ENCODE peak calls at places on chromosomes 5 and 9, in six cellular contexts. One of them, this sample, is unnamed.

GRCh38 chr5:58090704-58091103 is 369.2 kb downstream of the PLK2 start:
- DNase-seq in cardiac muscle cell: no peak
- DNase-seq in natural killer cell: no peak
- DNase-seq in thoracic aorta: no peak
- DNase-seq in fibroblast of pulmonary artery: no peak
- DNase-seq in foreskin fibroblast: no peak
- DNase-seq in this sample: no peak

GRCh38 chr5:140575309-140575708 is 10.7 kb downstream of the SLC35A4 start:
- DNase-seq in foreskin fibroblast: peak
- DNase-seq in fibroblast of pulmonary artery: peak
- DNase-seq in natural killer cell: no peak
- DNase-seq in thoracic aorta: no peak
- DNase-seq in cardiac muscle cell: peak
- DNase-seq in this sample: no peak

GRCh38 chr5:57895766-57896165 is 413.2 kb upstream of the ACTBL2 start:
- DNase-seq in cardiac muscle cell: peak
- DNase-seq in natural killer cell: no peak
- DNase-seq in foreskin fibroblast: peak
- DNase-seq in fibroblast of pulmonary artery: peak
- DNase-seq in thoracic aorta: no peak
- DNase-seq in this sample: no peak

GRCh38 chr9:114652776-114653555 is 4.6 kb downstream of the TEX53 start:
- DNase-seq in thoracic aorta: no peak
- DNase-seq in cardiac muscle cell: no peak
- DNase-seq in natural killer cell: no peak
- DNase-seq in fibroblast of pulmonary artery: no peak
- DNase-seq in foreskin fibroblast: peak
- DNase-seq in this sample: no peak

GRCh38 chr5:132258102-132259060 is 885 bp downstream of the PDLIM4 start:
- DNase-seq in natural killer cell: peak
- DNase-seq in fibroblast of pulmonary artery: peak
- DNase-seq in thoracic aorta: no peak
- DNase-seq in foreskin fibroblast: peak
- DNase-seq in cardiac muscle cell: peak
- DNase-seq in this sample: peak

GRCh38 chr5:57976506-57976905 is 483.4 kb downstream of the PLK2 start:
- DNase-seq in thoracic aorta: no peak
- DNase-seq in foreskin fibroblast: no peak
- DNase-seq in natural killer cell: no peak
- DNase-seq in cardiac muscle cell: no peak
- DNase-seq in fibroblast of pulmonary artery: peak
- DNase-seq in this sample: no peak

GRCh38 chr5:29899583-29899982 is 1293.9 kb upstream of the CDH6 start:
- DNase-seq in fibroblast of pulmonary artery: no peak
- DNase-seq in thoracic aorta: no peak
- DNase-seq in natural killer cell: no peak
- DNase-seq in foreskin fibroblast: no peak
- DNase-seq in cardiac muscle cell: no peak
- DNase-seq in this sample: no peak

GRCh38 chr5:50440651-50441478 is at the start of gene EMB:
- DNase-seq in foreskin fibroblast: peak
- DNase-seq in thoracic aorta: no peak
- DNase-seq in cardiac muscle cell: no peak
- DNase-seq in fibroblast of pulmonary artery: peak
- DNase-seq in natural killer cell: peak
- DNase-seq in this sample: peak

GRCh38 chr5:80186634-80187033 is 69.2 kb downstream of the SERINC5 start:
- DNase-seq in fibroblast of pulmonary artery: peak
- DNase-seq in natural killer cell: no peak
- DNase-seq in foreskin fibroblast: peak
- DNase-seq in thoracic aorta: no peak
- DNase-seq in cardiac muscle cell: peak
- DNase-seq in this sample: no peak

GRCh38 chr9:115770521-115770920 is 383.1 kb upstream of the PAPPA start:
- DNase-seq in fibroblast of pulmonary artery: no peak
- DNase-seq in cardiac muscle cell: no peak
- DNase-seq in foreskin fibroblast: no peak
- DNase-seq in natural killer cell: no peak
- DNase-seq in thoracic aorta: no peak
- DNase-seq in this sample: no peak

GRCh38 chr9:38305616-38306015 is 86.9 kb upstream of the ALDH1B1 start:
- DNase-seq in natural killer cell: no peak
- DNase-seq in fibroblast of pulmonary artery: no peak
- DNase-seq in foreskin fibroblast: no peak
- DNase-seq in cardiac muscle cell: no peak
- DNase-seq in thoracic aorta: no peak
- DNase-seq in this sample: no peak

GRCh38 chr5:135541969-135542502 is 6.3 kb upstream of the NEUROG1 start:
- DNase-seq in foreskin fibroblast: no peak
- DNase-seq in natural killer cell: no peak
- DNase-seq in fibroblast of pulmonary artery: no peak
- DNase-seq in thoracic aorta: no peak
- DNase-seq in cardiac muscle cell: no peak
- DNase-seq in this sample: no peak

GRCh38 chr9:100443781-100444768 is 17.1 kb downstream of the MSANTD3 start:
- DNase-seq in cardiac muscle cell: peak
- DNase-seq in natural killer cell: no peak
- DNase-seq in fibroblast of pulmonary artery: peak
- DNase-seq in foreskin fibroblast: peak
- DNase-seq in thoracic aorta: no peak
- DNase-seq in this sample: no peak

GRCh38 chr9:100448266-100448665 is 21.3 kb downstream of the MSANTD3 start:
- DNase-seq in cardiac muscle cell: no peak
- DNase-seq in foreskin fibroblast: no peak
- DNase-seq in fibroblast of pulmonary artery: no peak
- DNase-seq in natural killer cell: no peak
- DNase-seq in thoracic aorta: no peak
- DNase-seq in this sample: no peak

GRCh38 chr9:100442072-100442471 is 15.1 kb downstream of the MSANTD3 start:
- DNase-seq in foreskin fibroblast: no peak
- DNase-seq in natural killer cell: no peak
- DNase-seq in fibroblast of pulmonary artery: no peak
- DNase-seq in thoracic aorta: no peak
- DNase-seq in cardiac muscle cell: no peak
- DNase-seq in this sample: no peak

GRCh38 chr9:100445903-100446549 is 19.1 kb downstream of the MSANTD3 start:
- DNase-seq in natural killer cell: no peak
- DNase-seq in foreskin fibroblast: no peak
- DNase-seq in cardiac muscle cell: no peak
- DNase-seq in thoracic aorta: no peak
- DNase-seq in fibroblast of pulmonary artery: no peak
- DNase-seq in this sample: no peak

GRCh38 chr9:100445161-100445902 is 18.4 kb downstream of the MSANTD3 start:
- DNase-seq in foreskin fibroblast: no peak
- DNase-seq in thoracic aorta: no peak
- DNase-seq in natural killer cell: no peak
- DNase-seq in fibroblast of pulmonary artery: no peak
- DNase-seq in cardiac muscle cell: no peak
- DNase-seq in this sample: no peak
- TF ChIP-seq CTCF in foreskin fibroblast: no peak
- TF ChIP-seq CTCF in thoracic aorta: no peak
- TF ChIP-seq CTCF in natural killer cell: no peak
- TF ChIP-seq CTCF in fibroblast of pulmonary artery: no peak
- TF ChIP-seq CTCF in cardiac muscle cell: no peak
- TF ChIP-seq CTCF in this sample: no peak

GRCh38 chr9:95736370-95736769 is 139.1 kb upstream of the ERCC6L2 start:
- DNase-seq in cardiac muscle cell: peak
- DNase-seq in foreskin fibroblast: no peak
- DNase-seq in thoracic aorta: no peak
- DNase-seq in natural killer cell: no peak
- DNase-seq in fibroblast of pulmonary artery: no peak
- DNase-seq in this sample: no peak
- TF ChIP-seq CTCF in cardiac muscle cell: peak
- TF ChIP-seq CTCF in foreskin fibroblast: peak
- TF ChIP-seq CTCF in thoracic aorta: no peak
- TF ChIP-seq CTCF in natural killer cell: no peak
- TF ChIP-seq CTCF in fibroblast of pulmonary artery: peak
- TF ChIP-seq CTCF in this sample: no peak

GRCh38 chr5:168612123-168612522 is 33.0 kb upstream of the PANK3 start:
- DNase-seq in thoracic aorta: no peak
- DNase-seq in foreskin fibroblast: no peak
- DNase-seq in fibroblast of pulmonary artery: peak
- DNase-seq in natural killer cell: no peak
- DNase-seq in cardiac muscle cell: no peak
- DNase-seq in this sample: no peak

GRCh38 chr5:168611163-168611562 is 32.0 kb upstream of the PANK3 start:
- DNase-seq in fibroblast of pulmonary artery: peak
- DNase-seq in cardiac muscle cell: no peak
- DNase-seq in foreskin fibroblast: peak
- DNase-seq in thoracic aorta: no peak
- DNase-seq in natural killer cell: no peak
- DNase-seq in this sample: no peak

GRCh38 chr5:168608821-168609220 is 29.7 kb upstream of the PANK3 start:
- DNase-seq in natural killer cell: no peak
- DNase-seq in thoracic aorta: no peak
- DNase-seq in cardiac muscle cell: no peak
- DNase-seq in foreskin fibroblast: no peak
- DNase-seq in fibroblast of pulmonary artery: no peak
- DNase-seq in this sample: no peak

GRCh38 chr5:168607946-168608345 is 28.8 kb upstream of the PANK3 start:
- DNase-seq in thoracic aorta: no peak
- DNase-seq in foreskin fibroblast: no peak
- DNase-seq in natural killer cell: no peak
- DNase-seq in cardiac muscle cell: no peak
- DNase-seq in fibroblast of pulmonary artery: no peak
- DNase-seq in this sample: no peak

GRCh38 chr5:168609806-168610482 is 30.8 kb upstream of the PANK3 start:
- DNase-seq in fibroblast of pulmonary artery: no peak
- DNase-seq in foreskin fibroblast: no peak
- DNase-seq in cardiac muscle cell: no peak
- DNase-seq in natural killer cell: no peak
- DNase-seq in thoracic aorta: no peak
- DNase-seq in this sample: no peak
- TF ChIP-seq CTCF in fibroblast of pulmonary artery: no peak
- TF ChIP-seq CTCF in foreskin fibroblast: no peak
- TF ChIP-seq CTCF in cardiac muscle cell: no peak
- TF ChIP-seq CTCF in natural killer cell: no peak
- TF ChIP-seq CTCF in thoracic aorta: no peak
- TF ChIP-seq CTCF in this sample: no peak

GRCh38 chr9:110197330-110198187 is 10.4 kb downstream of the C9orf152 start:
- DNase-seq in fibroblast of pulmonary artery: no peak
- DNase-seq in natural killer cell: no peak
- DNase-seq in foreskin fibroblast: peak
- DNase-seq in thoracic aorta: no peak
- DNase-seq in cardiac muscle cell: peak
- DNase-seq in this sample: no peak
- TF ChIP-seq CTCF in fibroblast of pulmonary artery: peak
- TF ChIP-seq CTCF in natural killer cell: no peak
- TF ChIP-seq CTCF in foreskin fibroblast: peak
- TF ChIP-seq CTCF in thoracic aorta: no peak
- TF ChIP-seq CTCF in cardiac muscle cell: peak
- TF ChIP-seq CTCF in this sample: no peak

GRCh38 chr9:112371060-112371459 is 8.8 kb upstream of the HSDL2 start:
- DNase-seq in thoracic aorta: no peak
- DNase-seq in natural killer cell: no peak
- DNase-seq in cardiac muscle cell: no peak
- DNase-seq in fibroblast of pulmonary artery: no peak
- DNase-seq in foreskin fibroblast: no peak
- DNase-seq in this sample: no peak

GRCh38 chr9:112369817-112370216 is 10.1 kb upstream of the HSDL2 start:
- DNase-seq in thoracic aorta: no peak
- DNase-seq in natural killer cell: no peak
- DNase-seq in fibroblast of pulmonary artery: no peak
- DNase-seq in cardiac muscle cell: no peak
- DNase-seq in foreskin fibroblast: no peak
- DNase-seq in this sample: no peak

GRCh38 chr9:112367465-112367864 is 12.4 kb upstream of the HSDL2 start:
- DNase-seq in natural killer cell: no peak
- DNase-seq in fibroblast of pulmonary artery: no peak
- DNase-seq in cardiac muscle cell: no peak
- DNase-seq in foreskin fibroblast: no peak
- DNase-seq in thoracic aorta: no peak
- DNase-seq in this sample: no peak

GRCh38 chr9:112361602-112362001 is 18.3 kb upstream of the HSDL2 start:
- DNase-seq in natural killer cell: no peak
- DNase-seq in thoracic aorta: no peak
- DNase-seq in foreskin fibroblast: peak
- DNase-seq in fibroblast of pulmonary artery: peak
- DNase-seq in cardiac muscle cell: peak
- DNase-seq in this sample: no peak

DNA sequence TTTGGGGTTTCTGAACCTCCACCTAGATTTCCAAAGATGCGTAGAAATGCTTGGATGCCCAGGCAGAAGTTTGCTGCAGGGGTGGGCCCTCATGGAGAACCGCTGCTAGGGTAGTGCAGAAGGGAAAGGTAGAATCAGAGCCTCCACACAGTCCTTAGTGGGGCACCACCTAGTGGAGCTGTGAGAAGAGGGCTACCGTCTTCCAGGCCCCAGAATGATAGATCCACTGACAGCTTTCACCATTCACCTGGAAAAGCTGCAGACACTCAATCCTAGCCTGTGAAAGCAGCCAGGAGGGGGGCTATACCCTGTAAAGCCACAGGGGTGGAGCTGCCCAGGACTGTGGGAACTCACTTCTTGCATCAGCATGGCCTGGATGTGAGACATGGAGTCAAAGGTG is 13.3 kb upstream of the HSDL2 start:
- DNase-seq in thoracic aorta: no peak
- DNase-seq in fibroblast of pulmonary artery: no peak
- DNase-seq in cardiac muscle cell: no peak
- DNase-seq in natural killer cell: no peak
- DNase-seq in foreskin fibroblast: no peak
- DNase-seq in this sample: no peak
- TF ChIP-seq CTCF in thoracic aorta: no peak
- TF ChIP-seq CTCF in fibroblast of pulmonary artery: peak
- TF ChIP-seq CTCF in cardiac muscle cell: peak
- TF ChIP-seq CTCF in natural killer cell: no peak
- TF ChIP-seq CTCF in foreskin fibroblast: no peak
- TF ChIP-seq CTCF in this sample: no peak

This sample was measured in omental fat pad.